ENCODE peak calls at places on chromosomes 16 and 17, in seven cellular contexts. W is left ventricle myocardium inferior; T is CD8-positive, alpha-beta memory T cell; P is H9; S is OCI-LY7; N is Karpas-422; M is gastrocnemius medialis. B is an unnamed sample.
A peak's percentile ranks its signal among the peaks of the same experiment; 100 is the strongest.

GRCh38 chr17:59963738-59964454 is 644 bp downstream of the RNFT1 start:
- DNase-seq in W (peak; percentile 31), T (no peak), P (no peak), S (peak; percentile 48), N (peak; percentile 73), M (peak; percentile 21), B (no peak)

GRCh38 chr16:1283296-1283695 is 26.1 kb upstream of the UBE2I start:
- DNase-seq in W (no peak), T (no peak), P (no peak), S (no peak), N (no peak), M (no peak), B (peak; percentile 42)

GRCh38 chr16:79767597-79768280 is 167.2 kb upstream of the MAF start:
- DNase-seq in W (no peak), T (no peak), P (no peak), S (no peak), N (no peak), M (no peak), B (no peak)

GRCh38 chr16:69709456-69710084 is 16.8 kb downstream of the NQO1 start:
- DNase-seq in W (no peak), T (peak; percentile 58), P (no peak), S (peak; percentile 78), N (peak; percentile 86), M (no peak), B (no peak)

GRCh38 chr17:39927928-39928867 is 666 bp downstream of the LRRC3C start:
- DNase-seq in W (peak; percentile 51), T (no peak), P (peak; percentile 89), S (no peak), N (peak; percentile 65), M (peak; percentile 19), B (peak; percentile 61)

GRCh38 chr16:47142469-47143328 is 1.0 kb downstream of the NETO2 start:
- DNase-seq in W (peak; percentile 25), T (peak; percentile 19), P (peak; percentile 32), S (peak; percentile 5), N (peak; percentile 83), M (no peak), B (peak; percentile 54)

GRCh38 chr17:36703860-36704266 is 102.5 kb downstream of the MRM1 start:
- DNase-seq in W (peak; percentile 39), T (peak; percentile 28), P (peak; percentile 91), S (peak; percentile 5), N (peak; percentile 60), M (no peak), B (peak; percentile 81)

GRCh38 chr17:72126575-72127486 is 6.0 kb downstream of the SOX9 start:
- DNase-seq in W (no peak), T (no peak), P (no peak), S (no peak), N (no peak), M (no peak), B (no peak)

GRCh38 chr16:77732241-77732946 is 10.1 kb downstream of the NUDT7 start:
- DNase-seq in W (no peak), T (no peak), P (no peak), S (no peak), N (no peak), M (no peak), B (no peak)

GRCh38 chr17:79791354-79792123 is 5.3 kb downstream of the CBX8 start:
- DNase-seq in W (no peak), T (no peak), P (peak; percentile 56), S (no peak), N (no peak), M (no peak), B (peak; percentile 48)

GRCh38 chr16:87056083-87056482 is 261.1 kb downstream of the C16orf95 start:
- DNase-seq in W (no peak), T (no peak), P (peak; percentile 28), S (no peak), N (no peak), M (no peak), B (peak; percentile 37)

GRCh38 chr17:38358586-38359513 is 7.2 kb downstream of the SOCS7 start:
- DNase-seq in W (no peak), T (no peak), P (no peak), S (no peak), N (no peak), M (no peak), B (no peak)
- H3K4me1 ChIP-seq in W (peaks cover 76% of the 10 kb centered on the region), T (peaks cover 8% of the 10 kb centered on the region), P (peaks cover 7% of the 10 kb centered on the region), S (peaks cover 26% of the 10 kb centered on the region), N (peaks cover 38% of the 10 kb centered on the region), M (peaks cover 72% of the 10 kb centered on the region), B (peaks cover 5% of the 10 kb centered on the region)

GRCh38 chr16:66193543-66194229 is 172.8 kb upstream of the CDH5 start:
- DNase-seq in W (no peak), T (no peak), P (no peak), S (no peak), N (no peak), M (no peak), B (no peak)
- H3K4me1 ChIP-seq in W (no peaks in the 10 kb centered on the region), T (no peaks in the 10 kb centered on the region), P (no peaks in the 10 kb centered on the region), S (no peaks in the 10 kb centered on the region), N (no peaks in the 10 kb centered on the region), M (no peaks in the 10 kb centered on the region), B (peaks cover 4% of the 10 kb centered on the region)

GRCh38 chr17:17527534-17527933 is 31.3 kb upstream of the RASD1 start:
- DNase-seq in W (no peak), T (no peak), P (no peak), S (no peak), N (no peak), M (peak; percentile 60), B (peak; percentile 60)
- H3K4me1 ChIP-seq in W (peaks cover 34% of the 10 kb centered on the region), T (no peaks in the 10 kb centered on the region), P (peaks cover 3% of the 10 kb centered on the region), S (no peaks in the 10 kb centered on the region), N (no peaks in the 10 kb centered on the region), M (peaks cover 38% of the 10 kb centered on the region), B (peaks cover 8% of the 10 kb centered on the region)

GRCh38 chr17:57002904-57003303 is 25.0 kb downstream of the SCPEP1 start:
- DNase-seq in W (no peak), T (no peak), P (no peak), S (no peak), N (no peak), M (no peak), B (no peak)

GRCh38 chr17:57004944-57005579 is 27.1 kb downstream of the SCPEP1 start:
- DNase-seq in W (no peak), T (no peak), P (no peak), S (peak; percentile 94), N (peak; percentile 65), M (no peak), B (no peak)

GRCh38 chr17:57009737-57010445 is 32.0 kb downstream of the SCPEP1 start:
- DNase-seq in W (peak; percentile 25), T (peak; percentile 41), P (peak; percentile 88), S (peak; percentile 81), N (peak; percentile 81), M (peak; percentile 25), B (peak; percentile 66)

GRCh38 chr17:57008958-57009357 is 31.0 kb downstream of the SCPEP1 start:
- DNase-seq in W (no peak), T (no peak), P (no peak), S (no peak), N (no peak), M (no peak), B (no peak)

GRCh38 chr17:57006040-57006439 is 28.1 kb downstream of the SCPEP1 start:
- DNase-seq in W (no peak), T (no peak), P (no peak), S (peak; percentile 23), N (no peak), M (no peak), B (no peak)
- H3K4me1 ChIP-seq in W (peaks cover 8% of the 10 kb centered on the region), T (no peaks in the 10 kb centered on the region), P (peaks cover 3% of the 10 kb centered on the region), S (peaks cover 58% of the 10 kb centered on the region), N (peaks cover 22% of the 10 kb centered on the region), M (no peaks in the 10 kb centered on the region), B (no peaks in the 10 kb centered on the region)

DNA sequence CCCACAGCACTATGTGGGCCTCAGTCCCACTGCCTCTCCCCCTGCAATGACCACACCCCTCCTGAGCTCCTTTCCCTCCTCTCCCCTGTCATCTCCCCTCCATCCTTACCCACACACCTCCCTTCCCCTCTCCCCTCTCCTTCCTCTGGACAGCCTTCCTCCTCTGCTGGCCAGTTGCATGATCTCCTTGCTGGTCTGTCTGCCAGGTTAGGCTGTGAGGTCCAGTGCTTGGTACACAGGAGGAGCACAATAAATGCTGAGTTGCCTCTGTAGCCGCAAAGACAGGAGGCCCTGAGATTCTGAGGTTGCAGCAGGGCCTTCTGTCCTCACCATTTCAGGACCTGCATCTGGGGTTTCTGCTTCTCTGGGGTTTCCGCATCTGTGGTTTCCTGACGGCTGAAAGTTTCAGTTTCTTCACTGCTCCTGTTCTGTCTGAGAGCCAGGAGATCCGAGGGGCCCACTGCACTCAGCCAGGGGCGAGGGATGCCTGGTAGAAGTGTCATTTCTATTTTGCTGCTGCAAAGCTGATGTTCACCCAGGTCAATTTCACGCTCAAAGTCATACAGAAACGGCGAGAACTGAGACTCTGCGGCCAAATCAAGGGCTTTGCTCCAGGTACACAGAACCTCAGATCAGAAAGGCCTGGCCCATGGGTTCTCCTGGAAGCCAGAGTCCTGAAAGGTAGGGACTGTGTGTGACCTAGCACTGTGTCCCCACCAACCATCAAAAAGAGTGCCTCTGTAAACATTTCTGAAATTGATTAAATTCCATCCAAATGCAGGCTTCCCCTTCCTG is 4.6 kb upstream of the SLC12A3 start:
- DNase-seq in W (no peak), T (peak; percentile 56), P (no peak), S (peak; percentile 85), N (no peak), M (no peak), B (no peak)
- H3K4me1 ChIP-seq in W (no peaks in the 10 kb centered on the region), T (peaks cover 50% of the 10 kb centered on the region), P (no peaks in the 10 kb centered on the region), S (peaks cover 47% of the 10 kb centered on the region), N (peaks cover 7% of the 10 kb centered on the region), M (no peaks in the 10 kb centered on the region), B (no peaks in the 10 kb centered on the region)

DNA sequence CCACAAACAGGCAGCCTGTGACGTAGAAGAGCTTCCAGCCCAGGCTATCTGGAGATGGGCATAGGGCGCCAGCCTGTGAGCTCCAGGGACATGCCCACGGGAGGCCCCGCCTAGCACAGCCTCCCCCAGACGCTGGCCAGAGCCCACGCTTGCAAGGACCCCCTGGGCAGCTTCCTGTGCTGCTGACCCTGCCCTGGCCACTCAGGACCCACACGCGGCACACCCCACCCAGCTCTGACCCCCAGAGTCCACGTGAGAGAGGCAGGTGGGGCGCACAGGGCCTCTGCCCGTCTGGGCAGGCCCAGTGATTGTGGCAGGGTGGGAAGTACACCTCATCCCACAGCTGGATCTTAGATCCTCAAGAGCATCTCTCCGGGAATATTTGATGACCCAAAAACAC is 3.9 kb downstream of the CYBC1 start:
- DNase-seq in W (no peak), T (no peak), P (no peak), S (no peak), N (no peak), M (no peak), B (peak; percentile 37)
- H3K4me1 ChIP-seq in W (peaks cover 40% of the 10 kb centered on the region), T (peaks cover 23% of the 10 kb centered on the region), P (no peaks in the 10 kb centered on the region), S (peaks cover 39% of the 10 kb centered on the region), N (peaks cover 26% of the 10 kb centered on the region), M (peaks cover 9% of the 10 kb centered on the region), B (peaks cover 2% of the 10 kb centered on the region)

DNA sequence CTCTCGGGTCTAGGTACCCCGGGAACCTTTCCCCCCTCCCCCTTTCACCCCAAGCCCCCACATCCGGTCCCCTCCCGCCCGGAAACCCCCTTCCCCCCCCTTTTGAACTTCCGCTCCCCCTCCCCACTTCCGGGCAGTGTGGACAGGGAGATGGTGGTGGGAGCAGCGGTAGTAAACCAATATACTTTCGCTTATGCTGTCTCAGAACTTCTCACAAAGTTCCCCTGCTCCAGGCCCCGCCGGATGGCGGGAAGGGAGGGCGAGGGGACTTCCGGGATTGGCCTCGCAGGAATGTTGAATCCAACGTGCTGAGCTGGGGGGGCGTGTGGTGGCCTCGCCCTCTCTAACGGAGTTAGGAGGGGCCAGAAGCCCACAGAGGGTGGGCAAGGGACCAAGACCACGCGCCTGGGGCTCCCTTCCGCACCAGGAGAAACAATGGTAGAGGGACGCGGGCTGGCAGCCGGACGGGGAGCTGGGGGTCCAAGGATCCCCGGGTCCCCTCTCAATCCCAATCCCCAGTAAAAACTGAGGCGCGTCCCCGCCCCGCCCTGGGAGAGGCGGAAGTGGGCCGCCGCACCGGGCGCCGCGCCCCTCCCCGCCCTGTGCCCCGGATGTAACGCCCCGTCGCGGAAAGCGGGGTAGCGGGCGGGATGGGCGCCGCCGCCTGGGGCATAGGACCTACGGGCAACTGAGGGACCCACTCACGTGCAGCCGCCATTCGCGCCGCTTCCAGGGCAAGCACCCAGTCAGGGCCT is 742 bp downstream of the PFN1 start:
- DNase-seq in W (peak; percentile 67), T (peak; percentile 73), P (peak; percentile 72), S (peak; percentile 77), N (peak; percentile 84), M (peak; percentile 48), B (peak; percentile 72)
- H3K4me1 ChIP-seq in W (peaks cover 84% of the 10 kb centered on the region), T (peaks cover 50% of the 10 kb centered on the region), P (peaks cover 4% of the 10 kb centered on the region), S (peaks cover 63% of the 10 kb centered on the region), N (peaks cover 71% of the 10 kb centered on the region), M (peaks cover 51% of the 10 kb centered on the region), B (peaks cover 5% of the 10 kb centered on the region)